ENCODE peak calls at places on chromosomes 2 and 18, in seven cellular contexts. Q is GM12864, N is ovary, K is SK-N-SH, W is progenitor cell of endocrine pancreas, E is HFF-Myc, F is heart right ventricle. M is an unnamed sample.

GRCh38 chr18:46630160-46630559 is 26.9 kb downstream of the LOXHD1 start:
- DNase-seq in N (no peak), W (no peak), E (peak), F (no peak), K (no peak), Q (no peak), M (no peak)

GRCh38 chr2:232331071-232331470 is 47.5 kb upstream of the ALPP start:
- DNase-seq in F (peak), K (no peak), E (no peak), N (peak), W (no peak), Q (no peak), M (no peak)

GRCh38 chr2:171960570-171960969 is 38.3 kb downstream of the HAT1 start:
- DNase-seq in F (no peak), K (no peak), Q (no peak), N (no peak), W (no peak), E (no peak), M (no peak)

GRCh38 chr18:30409120-30409519 is 633.4 kb downstream of the DSC3 start:
- DNase-seq in K (no peak), Q (no peak), W (no peak), F (no peak), E (no peak), N (no peak), M (no peak)

GRCh38 chr2:108640731-108641130 is 78.6 kb upstream of the RANBP2 start:
- DNase-seq in Q (no peak), E (no peak), K (peak), N (no peak), W (no peak), F (no peak), M (no peak)

GRCh38 chr2:241833101-241833937 is 24.3 kb downstream of the NEU4 start:
- DNase-seq in Q (no peak), F (no peak), E (peak), K (no peak), N (no peak), W (no peak), M (no peak)

GRCh38 chr2:64406407-64406774 is 47.6 kb upstream of the LGALSL start:
- DNase-seq in W (no peak), F (no peak), K (no peak), E (no peak), N (peak), Q (no peak), M (no peak)

GRCh38 chr2:12177052-12177994 is 430.9 kb downstream of the LPIN1 start:
- DNase-seq in F (peak), N (peak), E (peak), W (no peak), K (peak), Q (peak), M (no peak)

GRCh38 chr18:32552421-32553030 is 81.8 kb upstream of the GAREM1 start:
- DNase-seq in Q (peak), K (peak), N (no peak), W (peak), F (peak), E (peak), M (peak)

GRCh38 chr2:218622606-218623238 is 15.0 kb downstream of the PLCD4 start:
- DNase-seq in K (no peak), E (no peak), F (no peak), W (no peak), Q (no peak), N (no peak), M (no peak)

GRCh38 chr2:136703214-136703613 is 62.1 kb upstream of the THSD7B start:
- DNase-seq in W (no peak), E (no peak), F (no peak), N (no peak), Q (no peak), K (no peak), M (no peak)

GRCh38 chr18:24019641-24020331 is 5.2 kb downstream of the TTC39C start:
- DNase-seq in Q (peak), W (no peak), F (no peak), E (no peak), K (no peak), N (no peak), M (no peak)

GRCh38 chr2:136022747-136023146 is 37.3 kb upstream of the DARS1 start:
- DNase-seq in N (no peak), Q (no peak), E (no peak), F (no peak), W (no peak), K (no peak), M (no peak)

GRCh38 chr18:72273025-72273424 is 271.1 kb downstream of the CBLN2 start:
- DNase-seq in K (no peak), W (no peak), E (no peak), F (no peak), N (no peak), Q (no peak), M (no peak)

GRCh38 chr2:167764772-167765341 is 482.5 kb downstream of the STK39 start:
- DNase-seq in W (no peak), E (no peak), Q (no peak), F (no peak), N (no peak), K (no peak), M (no peak)

GRCh38 chr2:45852450-45853150 is 201.1 kb downstream of the PRKCE start:
- DNase-seq in K (no peak), Q (no peak), N (no peak), W (no peak), E (no peak), F (no peak), M (no peak)

GRCh38 chr18:75884728-75885127 is 457.2 kb upstream of the SMIM21 start:
- DNase-seq in E (no peak), Q (no peak), N (no peak), F (peak), K (no peak), W (no peak), M (no peak)

GRCh38 chr18:23738151-23738550 is 48.9 kb downstream of the LAMA3 start:
- DNase-seq in Q (no peak), F (no peak), E (no peak), W (no peak), N (no peak), K (no peak), M (no peak)

GRCh38 chr18:76349067-76349715 is 145.9 kb downstream of the ZNF516 start:
- DNase-seq in E (peak), Q (peak), K (peak), F (peak), N (peak), W (peak), M (peak)

GRCh38 chr2:54561795-54562592 is 105.9 kb downstream of the SPTBN1 start:
- DNase-seq in K (no peak), E (no peak), Q (no peak), N (no peak), F (no peak), W (no peak), M (no peak)

GRCh38 chr18:72544092-72544886 is at the start of gene CBLN2:
- DNase-seq in E (no peak), F (peak), K (peak), N (no peak), W (peak), Q (no peak), M (no peak)

GRCh38 chr2:150526006-150526405 is 38.5 kb upstream of the RND3 start:
- DNase-seq in Q (no peak), W (no peak), E (no peak), K (no peak), F (no peak), N (no peak), M (no peak)

GRCh38 chr2:150520887-150521664 is 33.6 kb upstream of the RND3 start:
- DNase-seq in K (no peak), N (no peak), Q (no peak), W (no peak), F (no peak), E (no peak), M (no peak)

GRCh38 chr2:150517951-150518680 is 30.6 kb upstream of the RND3 start:
- DNase-seq in W (no peak), Q (no peak), F (no peak), K (no peak), E (no peak), N (no peak), M (no peak)

GRCh38 chr2:150520088-150520487 is 32.6 kb upstream of the RND3 start:
- DNase-seq in Q (no peak), K (no peak), N (no peak), W (no peak), E (no peak), F (no peak), M (no peak)

GRCh38 chr2:150522269-150522668 is 34.8 kb upstream of the RND3 start:
- DNase-seq in E (no peak), N (no peak), F (no peak), K (no peak), Q (no peak), W (no peak), M (no peak)
- TF ChIP-seq CTCF in E (no peak), N (no peak), F (no peak), K (no peak), Q (no peak), W (no peak), M (no peak)

GRCh38 chr18:49819071-49819662 is 5.8 kb upstream of the ACAA2 start:
- DNase-seq in E (no peak), K (no peak), W (no peak), Q (no peak), F (no peak), N (no peak), M (no peak)

GRCh38 chr18:49815927-49816326 is 2.6 kb upstream of the ACAA2 start:
- DNase-seq in E (no peak), F (no peak), K (no peak), W (no peak), Q (no peak), N (no peak), M (no peak)

GRCh38 chr18:49814147-49814499 is 790 bp upstream of the ACAA2 start:
- DNase-seq in Q (no peak), N (no peak), E (no peak), F (peak), K (peak), W (no peak), M (peak)

GRCh38 chr18:49819768-49820662 is 6.7 kb upstream of the ACAA2 start:
- DNase-seq in F (no peak), N (no peak), K (no peak), Q (peak), W (no peak), E (no peak), M (peak)

DNA sequence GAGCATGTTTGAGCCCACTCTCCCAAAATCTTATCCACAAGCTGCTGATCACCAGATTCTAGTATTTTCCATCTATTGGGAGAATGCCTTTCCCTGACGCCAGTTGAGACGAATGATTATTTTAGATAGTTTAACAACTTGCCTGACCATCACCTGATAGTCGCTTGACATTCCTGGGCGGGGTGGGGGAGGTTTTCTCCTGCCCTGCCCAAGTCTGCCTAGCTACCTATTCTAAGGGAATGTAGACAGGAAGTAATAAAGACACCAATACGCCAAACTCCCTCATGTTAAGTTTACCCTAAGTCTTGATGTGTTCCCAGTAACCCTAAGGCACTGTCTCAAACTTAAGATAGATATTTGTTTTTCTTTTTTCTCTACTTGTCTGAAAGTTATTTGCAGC is 4.6 kb upstream of the ACAA2 start:
- DNase-seq in E (no peak), Q (no peak), K (no peak), N (no peak), W (no peak), F (no peak), M (no peak)
- TF ChIP-seq CTCF in E (no peak), Q (no peak), K (no peak), N (no peak), W (no peak), F (no peak), M (no peak)

GRCh38 chr18:78492064-78492812 is 487.4 kb upstream of the SALL3 start:
- DNase-seq in E (no peak), F (no peak), W (no peak), N (no peak), Q (no peak), K (no peak), M (no peak)

GRCh38 chr18:78492813-78493371 is 486.7 kb upstream of the SALL3 start:
- DNase-seq in N (no peak), E (no peak), K (no peak), W (no peak), F (no peak), Q (no peak), M (no peak)

GRCh38 chr18:78482378-78482777 is 497.2 kb upstream of the SALL3 start:
- DNase-seq in W (no peak), K (no peak), F (no peak), N (no peak), E (no peak), Q (no peak), M (no peak)

DNA sequence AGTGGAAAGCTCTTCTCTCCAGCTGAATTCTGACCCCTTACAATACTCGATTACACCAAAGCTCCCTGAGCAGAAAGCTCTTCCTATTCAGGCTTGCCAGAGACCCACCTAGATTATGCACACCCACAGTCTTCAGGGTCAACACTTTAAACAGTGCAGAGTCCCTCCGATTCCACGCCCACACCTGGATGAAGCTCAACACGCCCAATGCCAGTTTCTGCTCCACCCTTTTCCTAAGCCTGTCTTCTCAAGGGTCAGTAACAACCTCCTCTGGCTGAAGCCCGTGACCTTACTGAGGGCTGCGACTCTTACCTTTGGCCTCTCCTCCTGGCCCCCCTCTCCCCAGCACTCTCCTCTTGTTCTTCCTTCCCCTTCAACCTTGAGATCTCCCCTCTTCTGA is 492.0 kb upstream of the SALL3 start:
- DNase-seq in E (no peak), F (no peak), W (no peak), Q (no peak), K (no peak), N (no peak), M (no peak)
- TF ChIP-seq CTCF in E (no peak), F (no peak), W (no peak), Q (no peak), K (no peak), N (no peak), M (no peak)

DNA sequence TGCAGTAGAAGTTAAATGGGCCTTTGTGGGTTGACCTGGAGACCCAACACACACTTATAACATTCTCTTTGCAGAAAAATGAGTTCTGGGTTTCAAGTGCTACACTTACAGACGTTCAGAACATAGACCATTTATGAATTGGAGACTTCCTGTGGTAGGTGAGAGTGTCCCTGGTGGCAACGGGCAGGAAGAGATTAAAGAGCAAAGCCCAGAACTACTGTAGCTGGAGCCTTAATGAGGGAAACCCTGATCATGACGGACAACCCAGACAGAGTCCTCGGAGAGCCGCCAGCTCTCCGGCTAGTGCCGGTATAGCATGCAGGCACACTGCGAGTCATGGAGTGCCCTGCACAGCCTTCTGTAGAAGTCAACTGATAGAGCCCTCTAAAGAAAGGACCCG is 44.5 kb upstream of the RMDN2 start:
- DNase-seq in Q (no peak), N (no peak), K (no peak), W (no peak), F (no peak), E (no peak), M (no peak)
- TF ChIP-seq CTCF in Q (no peak), N (no peak), K (no peak), W (no peak), F (no peak), E (no peak), M (no peak)

DNA sequence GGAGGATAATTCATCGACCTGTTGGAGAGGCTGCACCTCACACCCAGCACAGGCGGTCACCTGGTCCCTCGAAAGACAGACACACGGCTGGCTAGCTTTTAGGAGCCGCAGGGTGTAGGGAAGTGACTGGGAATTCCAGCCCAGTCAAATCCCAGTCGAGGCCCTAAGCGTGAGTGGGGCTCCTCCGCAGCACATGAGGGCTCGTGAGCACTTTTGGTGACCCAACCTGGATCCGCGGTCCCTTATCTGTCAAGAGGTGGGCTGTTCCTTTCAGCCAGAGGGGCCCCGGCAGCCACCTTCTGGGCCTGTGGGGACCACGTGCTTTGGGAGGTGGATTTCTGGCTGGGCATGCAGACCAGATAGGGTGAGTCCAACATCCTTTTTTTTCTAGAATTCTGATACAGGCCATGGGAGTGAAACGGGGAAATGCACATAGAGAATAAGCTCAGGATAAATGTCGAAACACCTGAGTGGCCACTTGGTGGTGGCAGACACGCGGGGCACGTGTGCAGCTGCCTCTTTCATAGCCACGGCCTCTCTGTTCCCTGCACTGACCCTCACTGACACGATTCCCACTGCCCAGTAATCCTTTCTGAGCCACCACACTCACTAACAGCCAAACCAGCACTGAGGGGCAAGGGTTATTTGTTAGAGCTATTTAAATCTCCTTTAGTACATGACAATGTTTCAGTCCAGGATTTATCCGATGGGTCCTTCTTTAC is 148.4 kb upstream of the PXDN start:
- DNase-seq in Q (no peak), F (no peak), N (no peak), K (no peak), W (no peak), E (no peak), M (no peak)
- TF ChIP-seq CTCF in Q (no peak), F (no peak), N (no peak), K (no peak), W (no peak), E (no peak), M (no peak)